ENCODE peak calls at places on chromosomes 3 and 15, in nine cellular contexts. I is IMR-90; D is stimulated activated CD8-positive, alpha-beta memory T cell treated with anti-CD3 and anti-CD28 coated beads, Interleukin-4, amount 100 ng/mL, for 4 hours; U is GM12864; X is activated T-cell treated with anti-CD3 and anti-CD28 coated beads for 1 hour; Q is stimulated activated effector memory CD8-positive, alpha-beta T cell treated with anti-CD3 and anti-CD28 coated beads, Interleukin-12 subunit alpha, Interleukin-12 subunit beta, amount 100 ng/mL, for 72 hours; W is stimulated activated CD4-positive, alpha-beta T cell treated with anti-CD3 and anti-CD28 coated beads, Interleukin-2, amount 100 ng/mL, for 24 hours; C is ascending aorta; R is cardiac fibroblast. G is an unnamed sample.
A peak's percentile ranks its signal among the peaks of the same experiment; 100 is the strongest.

GRCh38 chr3:141392416-141392815 is 24.1 kb downstream of the ZBTB38 start:
- DNase-seq in I (no peak), D (no peak), U (no peak), X (no peak), Q (peak; percentile 34), W (no peak), C (no peak), R (no peak), G (no peak)

GRCh38 chr15:38651328-38652038 is 86.9 kb upstream of the RASGRP1 start:
- DNase-seq in I (no peak), D (no peak), U (no peak), X (peak; percentile 40), Q (peak; percentile 62), W (no peak), C (no peak), R (no peak), G (no peak)

GRCh38 chr15:74603026-74603788 is 12.4 kb upstream of the CLK3 start:
- DNase-seq in I (no peak), D (no peak), U (no peak), X (no peak), Q (no peak), W (no peak), C (no peak), R (no peak), G (no peak)

GRCh38 chr15:59020321-59020720 is 32.9 kb downstream of the RNF111 start:
- DNase-seq in I (no peak), D (no peak), U (no peak), X (no peak), Q (no peak), W (no peak), C (no peak), R (peak; percentile 10), G (no peak)

GRCh38 chr3:13582366-13583250 is 33.7 kb downstream of the FBLN2 start:
- DNase-seq in I (no peak), D (no peak), U (no peak), X (no peak), Q (no peak), W (no peak), C (no peak), R (no peak), G (no peak)

GRCh38 chr3:46965151-46965550 is 11.4 kb downstream of the CCDC12 start:
- DNase-seq in I (no peak), D (no peak), U (no peak), X (no peak), Q (no peak), W (no peak), C (no peak), R (no peak), G (no peak)

GRCh38 chr3:42814246-42814645 is 5.0 kb downstream of the ACKR2 start:
- DNase-seq in I (no peak), D (no peak), U (no peak), X (no peak), Q (no peak), W (no peak), C (no peak), R (no peak), G (no peak)

GRCh38 chr3:62529230-62529629 is 155.9 kb upstream of the FEZF2 start:
- DNase-seq in I (peak; percentile 8), D (no peak), U (no peak), X (no peak), Q (no peak), W (no peak), C (no peak), R (peak; percentile 49), G (peak; percentile 76)

GRCh38 chr3:37071921-37072320 is 78.6 kb downstream of the MLH1 start:
- DNase-seq in I (no peak), D (no peak), U (no peak), X (no peak), Q (no peak), W (no peak), C (no peak), R (no peak), G (no peak)

GRCh38 chr3:74593152-74593551 is 21.3 kb downstream of the CNTN3 start:
- DNase-seq in I (no peak), D (no peak), U (no peak), X (no peak), Q (no peak), W (no peak), C (no peak), R (peak; percentile 16), G (no peak)

GRCh38 chr15:89704411-89704810 is 13.8 kb downstream of the WDR93 start:
- DNase-seq in I (peak; percentile 1), D (no peak), U (no peak), X (no peak), Q (no peak), W (no peak), C (no peak), R (no peak), G (no peak)

GRCh38 chr3:128709038-128709437 is 16.9 kb upstream of the RAB7A start:
- DNase-seq in I (no peak), D (no peak), U (no peak), X (no peak), Q (no peak), W (no peak), C (no peak), R (no peak), G (no peak)

GRCh38 chr15:60528530-60528929 is 49.6 kb upstream of the ICE2 start:
- DNase-seq in I (peak; percentile 61), D (no peak), U (no peak), X (no peak), Q (no peak), W (no peak), C (no peak), R (peak; percentile 75), G (no peak)

GRCh38 chr15:40300367-40300766 is 7.4 kb downstream of the PLCB2 start:
- DNase-seq in I (no peak), D (no peak), U (no peak), X (no peak), Q (no peak), W (no peak), C (no peak), R (no peak), G (no peak)

GRCh38 chr3:14212032-14212431 is 33.4 kb downstream of the LSM3 start:
- DNase-seq in I (no peak), D (no peak), U (no peak), X (no peak), Q (no peak), W (no peak), C (no peak), R (no peak), G (no peak)

GRCh38 chr15:92801774-92802464 is 98.2 kb upstream of the CHD2 start:
- DNase-seq in I (peak; percentile 94), D (no peak), U (no peak), X (no peak), Q (no peak), W (no peak), C (no peak), R (peak; percentile 91), G (no peak)

GRCh38 chr15:95365615-95366107 is 964.8 kb upstream of the NR2F2 start:
- DNase-seq in I (peak; percentile 83), D (no peak), U (no peak), X (no peak), Q (no peak), W (no peak), C (no peak), R (peak; percentile 89), G (peak; percentile 10)